ENCODE peak calls at places on chromosome 16, in seven cellular contexts. D is left ventricle myocardium inferior, A is PC-3, N is cardiac muscle cell, W is left lung, X is ovary, F is mucosa of descending colon. U is an unnamed sample.

GRCh38 chr16:79213214-79213613 is 387.3 kb downstream of the MAF start:
- DNase-seq in W (no peak), X (no peak), F (no peak), D (no peak), A (no peak), N (no peak), U (no peak)

GRCh38 chr16:71840052-71840451 is 5.7 kb upstream of the ATXN1L start:
- DNase-seq in A (no peak), W (no peak), D (no peak), N (no peak), F (no peak), X (no peak), U (no peak)

GRCh38 chr16:58502217-58502921 is 2.4 kb downstream of the NDRG4 start:
- DNase-seq in N (no peak), A (no peak), W (peak; percentile 6), F (no peak), D (no peak), X (no peak), U (no peak)

GRCh38 chr16:3938843-3939624 is 58.5 kb upstream of the CREBBP start:
- DNase-seq in D (peak; percentile 43), W (peak; percentile 92), X (peak; percentile 78), N (peak; percentile 86), F (peak; percentile 56), A (peak; percentile 39), U (peak; percentile 30)

GRCh38 chr16:31043898-31044481 is 10.6 kb downstream of the STX4 start:
- DNase-seq in A (no peak), W (no peak), N (no peak), D (no peak), X (no peak), F (no peak), U (no peak)

GRCh38 chr16:88303890-88304819 is 78.6 kb upstream of the ZNF469 start:
- DNase-seq in D (no peak), A (peak; percentile 21), X (peak; percentile 55), N (peak; percentile 28), W (peak; percentile 73), F (peak; percentile 6), U (no peak)

GRCh38 chr16:31130899-31131298 is 4.6 kb downstream of the PRSS8 start:
- DNase-seq in X (no peak), D (no peak), F (peak; percentile 90), N (no peak), W (peak; percentile 90), A (peak; percentile 67), U (no peak)

GRCh38 chr16:85451646-85452363 is 161.3 kb upstream of the GSE1 start:
- DNase-seq in A (no peak), W (no peak), D (no peak), N (no peak), F (no peak), X (no peak), U (no peak)

GRCh38 chr16:9521749-9522370 is 430.4 kb downstream of the HAPSTR1 start:
- DNase-seq in F (no peak), W (no peak), X (no peak), N (no peak), D (no peak), A (no peak), U (no peak)

GRCh38 chr16:2285731-2286191 is 17.8 kb upstream of the RNPS1 start:
- DNase-seq in A (no peak), F (no peak), X (no peak), D (no peak), N (no peak), W (peak; percentile 69), U (no peak)

GRCh38 chr16:1993731-1994131 is 4.0 kb downstream of the SYNGR3 start:
- DNase-seq in W (no peak), A (peak; percentile 79), F (no peak), X (peak; percentile 35), N (no peak), D (no peak), U (no peak)

GRCh38 chr16:8905168-8905762 is 23.1 kb downstream of the LITAFD start:
- DNase-seq in W (no peak), A (peak; percentile 29), X (no peak), F (no peak), N (peak; percentile 37), D (no peak), U (no peak)

GRCh38 chr16:65600629-65601028 is 478.8 kb upstream of the CDH11 start:
- DNase-seq in F (no peak), A (no peak), X (no peak), D (no peak), N (no peak), W (no peak), U (no peak)

GRCh38 chr16:78993342-78993741 is 607.2 kb downstream of the MAF start:
- DNase-seq in F (no peak), D (peak; percentile 21), X (no peak), W (no peak), N (peak; percentile 73), A (no peak), U (peak; percentile 31)

GRCh38 chr16:77613115-77613514 is 109.2 kb upstream of the NUDT7 start:
- DNase-seq in A (no peak), X (no peak), F (no peak), W (no peak), N (no peak), D (no peak), U (no peak)

GRCh38 chr16:77610496-77610895 is 111.8 kb upstream of the NUDT7 start:
- DNase-seq in W (no peak), N (no peak), X (no peak), F (no peak), A (no peak), D (no peak), U (no peak)

DNA sequence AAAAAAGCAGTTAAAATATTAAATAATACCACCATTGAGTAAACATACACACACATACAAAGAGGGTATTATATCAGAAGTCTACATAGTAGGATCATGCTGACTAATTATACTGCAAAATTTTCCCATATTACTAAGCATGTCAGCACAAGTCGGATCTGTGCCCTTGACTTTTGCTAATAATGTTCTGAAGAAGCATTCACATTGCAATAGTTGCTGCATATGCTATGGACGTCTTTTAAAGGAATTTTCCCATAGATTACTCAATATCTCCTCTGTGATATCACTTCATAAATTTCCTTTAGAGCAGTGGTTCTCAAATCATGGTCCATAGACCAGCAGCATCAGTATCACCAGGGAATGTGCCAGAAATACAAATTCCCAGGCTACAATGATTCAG is 110.9 kb upstream of the NUDT7 start:
- DNase-seq in X (no peak), F (no peak), N (no peak), W (no peak), D (no peak), A (no peak), U (no peak)
- TF ChIP-seq CTCF in X (no peak), F (no peak), N (no peak), W (no peak), D (no peak), A (no peak), U (no peak)

GRCh38 chr16:68083861-68084503 is 1.2 kb upstream of the NFATC3 start:
- DNase-seq in X (peak; percentile 62), F (no peak), D (no peak), W (peak; percentile 80), A (no peak), N (peak; percentile 28), U (no peak)
- H3K4me1 ChIP-seq in X (peaks cover 13% of the 10 kb centered on the region), F (peaks cover 44% of the 10 kb centered on the region), D (peaks cover 93% of the 10 kb centered on the region), W (peaks cover 85% of the 10 kb centered on the region), A (peaks cover 9% of the 10 kb centered on the region), N (peaks cover 20% of the 10 kb centered on the region), U (peaks cover 83% of the 10 kb centered on the region)

GRCh38 chr16:49838361-49838638 is 17.6 kb downstream of the ZNF423 start:
- DNase-seq in A (no peak), F (no peak), D (no peak), X (no peak), N (no peak), W (no peak), U (no peak)
- H3K4me3 ChIP-seq in A (no peak overlapping the region), F (no peak overlapping the region), D (peak overlapping the region; percentile 57), X (peak overlapping the region; percentile 25), N (no peak overlapping the region), W (no peak overlapping the region), U (peak overlapping the region; percentile 40)

GRCh38 chr16:70665806-70666735 is 19.7 kb downstream of the IL34 start:
- DNase-seq in F (no peak), W (peak; percentile 40), A (no peak), N (no peak), D (no peak), X (no peak), U (no peak)

GRCh38 chr16:70674221-70675014 is 11.4 kb downstream of the MTSS2 start:
- DNase-seq in F (peak; percentile 10), N (no peak), D (no peak), X (no peak), A (no peak), W (peak; percentile 68), U (no peak)

GRCh38 chr16:70665113-70665694 is 18.8 kb downstream of the IL34 start:
- DNase-seq in D (no peak), X (no peak), N (no peak), A (no peak), W (peak; percentile 51), F (no peak), U (no peak)

GRCh38 chr16:70664325-70665112 is 18.2 kb downstream of the IL34 start:
- DNase-seq in D (no peak), F (no peak), W (peak; percentile 67), A (no peak), N (no peak), X (no peak), U (no peak)

DNA sequence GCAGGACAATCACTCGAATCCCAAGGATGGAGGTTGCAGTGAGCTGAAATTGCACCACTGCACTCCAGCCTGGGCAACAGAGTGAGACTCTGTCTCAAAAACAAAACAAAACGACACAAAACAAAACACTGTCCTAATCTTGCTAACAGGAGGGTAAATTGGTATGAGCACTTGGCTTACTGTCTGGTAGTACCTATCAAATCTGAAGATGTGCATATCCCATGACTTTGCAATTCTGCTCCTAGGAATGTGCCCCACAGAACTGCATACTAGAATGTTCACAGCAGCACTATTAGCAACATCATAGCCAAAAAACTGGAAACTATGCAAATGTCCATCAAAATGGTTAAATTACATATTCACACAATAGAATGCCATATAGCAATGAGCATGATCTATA is 15.7 kb downstream of the MTSS2 start:
- DNase-seq in X (no peak), N (no peak), A (no peak), W (no peak), D (no peak), F (no peak), U (no peak)
- TF ChIP-seq CTCF in X (no peak), N (no peak), A (no peak), W (no peak), D (no peak), F (no peak), U (no peak)

DNA sequence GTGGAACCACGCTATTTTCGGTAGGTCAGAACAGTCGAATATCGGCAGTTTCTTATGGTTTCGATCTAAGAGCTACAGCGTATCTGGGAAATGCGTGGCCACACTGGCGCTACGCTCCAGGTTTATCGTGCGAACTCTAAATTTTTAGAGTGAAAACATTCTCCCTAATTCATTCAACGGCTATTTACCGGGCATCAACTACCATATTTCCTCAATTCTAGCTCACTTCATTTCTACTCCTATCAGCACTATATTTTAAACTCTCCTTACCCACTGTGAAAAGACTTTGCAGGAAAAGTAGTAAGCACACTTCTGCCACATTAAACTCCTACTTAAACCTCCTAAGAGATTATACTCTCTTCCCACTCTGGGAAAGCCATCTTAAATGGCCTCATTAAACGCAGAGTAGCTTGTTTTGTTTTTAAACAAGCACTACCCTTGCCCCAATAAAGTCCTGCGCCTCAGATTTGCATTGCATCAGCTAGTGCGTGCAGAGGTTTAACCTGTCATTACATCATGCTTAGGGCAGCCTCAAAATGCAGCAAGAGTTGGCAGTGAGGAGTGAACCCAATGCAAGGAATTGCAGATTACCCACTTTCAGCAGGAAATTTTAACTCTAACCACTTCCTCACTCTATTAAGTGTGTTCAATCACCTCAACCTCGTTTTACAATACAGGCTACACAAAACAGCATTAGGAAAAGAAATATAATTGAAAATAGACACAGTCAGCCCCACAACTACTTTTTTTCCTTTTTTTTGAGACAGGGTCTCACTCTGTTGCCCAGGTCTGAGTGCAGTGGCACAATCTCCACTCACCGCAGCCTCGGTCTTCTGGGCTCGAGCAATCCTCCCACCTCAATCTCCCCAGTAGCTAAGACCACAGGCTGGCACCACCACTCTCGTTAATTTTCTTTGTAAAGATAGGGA is 18.8 kb downstream of the SIAH1 start:
- DNase-seq in W (no peak), N (peak; percentile 39), X (no peak), D (no peak), A (peak; percentile 60), F (no peak), U (no peak)
- H3K4me1 ChIP-seq in W (peaks cover 51% of the 10 kb centered on the region), N (peaks cover 12% of the 10 kb centered on the region), X (peaks cover 17% of the 10 kb centered on the region), D (peaks cover 91% of the 10 kb centered on the region), A (peaks cover 27% of the 10 kb centered on the region), F (peaks cover 32% of the 10 kb centered on the region), U (peaks cover 28% of the 10 kb centered on the region)